ENCODE peak calls at places on chromosomes 2 and 18, in eight cellular contexts. One of them, this sample, is unnamed.

GRCh38 chr2:3970791-3971190 is 267.4 kb downstream of the DCDC2C start:
- DNase-seq in stimulated activated CD4-positive, alpha-beta T cell treated with anti-CD3 and anti-CD28 coated beads, Interleukin-12 subunit alpha, Interleukin-12 subunit beta, amount 100 ng/mL, for 4 hours: no peak
- DNase-seq in HEK293T: no peak
- DNase-seq in GM04504: no peak
- DNase-seq in central memory CD4-positive, alpha-beta T cell: no peak
- DNase-seq in HT-29: no peak
- DNase-seq in iPS-NIHi11: no peak
- DNase-seq in NCI-H2029: no peak
- DNase-seq in this sample: no peak

GRCh38 chr2:231369580-231370428 is 25.7 kb upstream of the B3GNT7 start:
- DNase-seq in stimulated activated CD4-positive, alpha-beta T cell treated with anti-CD3 and anti-CD28 coated beads, Interleukin-12 subunit alpha, Interleukin-12 subunit beta, amount 100 ng/mL, for 4 hours: no peak
- DNase-seq in HEK293T: no peak
- DNase-seq in GM04504: no peak
- DNase-seq in central memory CD4-positive, alpha-beta T cell: no peak
- DNase-seq in HT-29: no peak
- DNase-seq in iPS-NIHi11: peak; percentile 69
- DNase-seq in NCI-H2029: no peak
- DNase-seq in this sample: no peak

GRCh38 chr2:190382851-190383250 is 25.3 kb upstream of the MFSD6 start:
- DNase-seq in stimulated activated CD4-positive, alpha-beta T cell treated with anti-CD3 and anti-CD28 coated beads, Interleukin-12 subunit alpha, Interleukin-12 subunit beta, amount 100 ng/mL, for 4 hours: no peak
- DNase-seq in HEK293T: peak; percentile 14
- DNase-seq in GM04504: no peak
- DNase-seq in central memory CD4-positive, alpha-beta T cell: peak; percentile 57
- DNase-seq in HT-29: peak; percentile 74
- DNase-seq in iPS-NIHi11: peak; percentile 53
- DNase-seq in NCI-H2029: peak; percentile 12
- DNase-seq in this sample: peak; percentile 50

GRCh38 chr18:74265546-74266098 is 26.1 kb downstream of the CYB5A start:
- DNase-seq in stimulated activated CD4-positive, alpha-beta T cell treated with anti-CD3 and anti-CD28 coated beads, Interleukin-12 subunit alpha, Interleukin-12 subunit beta, amount 100 ng/mL, for 4 hours: no peak
- DNase-seq in HEK293T: no peak
- DNase-seq in GM04504: no peak
- DNase-seq in central memory CD4-positive, alpha-beta T cell: no peak
- DNase-seq in HT-29: no peak
- DNase-seq in iPS-NIHi11: no peak
- DNase-seq in NCI-H2029: no peak
- DNase-seq in this sample: no peak

GRCh38 chr2:201130524-201131186 is 14.7 kb downstream of the CFLAR start:
- DNase-seq in stimulated activated CD4-positive, alpha-beta T cell treated with anti-CD3 and anti-CD28 coated beads, Interleukin-12 subunit alpha, Interleukin-12 subunit beta, amount 100 ng/mL, for 4 hours: no peak
- DNase-seq in HEK293T: no peak
- DNase-seq in GM04504: no peak
- DNase-seq in central memory CD4-positive, alpha-beta T cell: peak; percentile 57
- DNase-seq in HT-29: no peak
- DNase-seq in iPS-NIHi11: no peak
- DNase-seq in NCI-H2029: no peak
- DNase-seq in this sample: no peak

GRCh38 chr2:86518498-86518897 is 44.7 kb downstream of the CHMP3 start:
- DNase-seq in stimulated activated CD4-positive, alpha-beta T cell treated with anti-CD3 and anti-CD28 coated beads, Interleukin-12 subunit alpha, Interleukin-12 subunit beta, amount 100 ng/mL, for 4 hours: no peak
- DNase-seq in HEK293T: no peak
- DNase-seq in GM04504: no peak
- DNase-seq in central memory CD4-positive, alpha-beta T cell: peak; percentile 19
- DNase-seq in HT-29: peak; percentile 54
- DNase-seq in iPS-NIHi11: peak; percentile 10
- DNase-seq in NCI-H2029: no peak
- DNase-seq in this sample: no peak

GRCh38 chr2:214995409-214995808 is 143.0 kb downstream of the ABCA12 start:
- DNase-seq in stimulated activated CD4-positive, alpha-beta T cell treated with anti-CD3 and anti-CD28 coated beads, Interleukin-12 subunit alpha, Interleukin-12 subunit beta, amount 100 ng/mL, for 4 hours: no peak
- DNase-seq in HEK293T: no peak
- DNase-seq in GM04504: no peak
- DNase-seq in central memory CD4-positive, alpha-beta T cell: no peak
- DNase-seq in HT-29: no peak
- DNase-seq in iPS-NIHi11: no peak
- DNase-seq in NCI-H2029: no peak
- DNase-seq in this sample: no peak

GRCh38 chr18:58996131-58996632 is 131.5 kb downstream of the ZNF532 start:
- DNase-seq in stimulated activated CD4-positive, alpha-beta T cell treated with anti-CD3 and anti-CD28 coated beads, Interleukin-12 subunit alpha, Interleukin-12 subunit beta, amount 100 ng/mL, for 4 hours: no peak
- DNase-seq in HEK293T: no peak
- DNase-seq in GM04504: peak; percentile 80
- DNase-seq in central memory CD4-positive, alpha-beta T cell: no peak
- DNase-seq in HT-29: no peak
- DNase-seq in iPS-NIHi11: no peak
- DNase-seq in NCI-H2029: peak; percentile 13
- DNase-seq in this sample: no peak

GRCh38 chr2:172094319-172095145 is 8.2 kb downstream of the DLX2 start:
- DNase-seq in stimulated activated CD4-positive, alpha-beta T cell treated with anti-CD3 and anti-CD28 coated beads, Interleukin-12 subunit alpha, Interleukin-12 subunit beta, amount 100 ng/mL, for 4 hours: no peak
- DNase-seq in HEK293T: no peak
- DNase-seq in GM04504: no peak
- DNase-seq in central memory CD4-positive, alpha-beta T cell: no peak
- DNase-seq in HT-29: no peak
- DNase-seq in iPS-NIHi11: peak; percentile 53
- DNase-seq in NCI-H2029: no peak
- DNase-seq in this sample: no peak

GRCh38 chr2:68157002-68157401 is 686 bp upstream of the PNO1 start:
- DNase-seq in stimulated activated CD4-positive, alpha-beta T cell treated with anti-CD3 and anti-CD28 coated beads, Interleukin-12 subunit alpha, Interleukin-12 subunit beta, amount 100 ng/mL, for 4 hours: no peak
- DNase-seq in HEK293T: no peak
- DNase-seq in GM04504: peak; percentile 2
- DNase-seq in central memory CD4-positive, alpha-beta T cell: no peak
- DNase-seq in HT-29: no peak
- DNase-seq in iPS-NIHi11: peak; percentile 65
- DNase-seq in NCI-H2029: no peak
- DNase-seq in this sample: no peak

GRCh38 chr2:126898636-126899035 is at the start of gene TEX51:
- DNase-seq in stimulated activated CD4-positive, alpha-beta T cell treated with anti-CD3 and anti-CD28 coated beads, Interleukin-12 subunit alpha, Interleukin-12 subunit beta, amount 100 ng/mL, for 4 hours: no peak
- DNase-seq in HEK293T: no peak
- DNase-seq in GM04504: no peak
- DNase-seq in central memory CD4-positive, alpha-beta T cell: no peak
- DNase-seq in HT-29: no peak
- DNase-seq in iPS-NIHi11: no peak
- DNase-seq in NCI-H2029: no peak
- DNase-seq in this sample: no peak

This sample was measured in SHP77.